ENCODE peak calls at places on chromosomes 5 and 9, in four cellular contexts. One of them, this sample, is unnamed.

GRCh38 chr5:143142596-143143435 is 260.7 kb downstream of the NR3C1 start:
- DNase-seq in upper lobe of left lung: no peak
- DNase-seq in transverse colon: no peak
- DNase-seq in A549: no peak
- DNase-seq in this sample: no peak

GRCh38 chr9:89635007-89635742 is 30.4 kb downstream of the GADD45G start:
- DNase-seq in upper lobe of left lung: no peak
- DNase-seq in transverse colon: no peak
- DNase-seq in A549: no peak
- DNase-seq in this sample: no peak

GRCh38 chr9:32524558-32525461 is 1.2 kb downstream of the RIGI start:
- DNase-seq in upper lobe of left lung: no peak
- DNase-seq in transverse colon: no peak
- DNase-seq in A549: no peak
- DNase-seq in this sample: no peak

GRCh38 chr5:172106511-172107356 is 81.3 kb downstream of the STK10 start:
- DNase-seq in upper lobe of left lung: peak; percentile 89
- DNase-seq in transverse colon: peak; percentile 55
- DNase-seq in A549: peak; percentile 58
- DNase-seq in this sample: peak; percentile 72

GRCh38 chr9:92983984-92984589 is 36.8 kb downstream of the FGD3 start:
- DNase-seq in upper lobe of left lung: no peak
- DNase-seq in transverse colon: no peak
- DNase-seq in A549: no peak
- DNase-seq in this sample: no peak

GRCh38 chr5:125274211-125274610 is 527.8 kb upstream of the ZNF608 start:
- DNase-seq in upper lobe of left lung: no peak
- DNase-seq in transverse colon: no peak
- DNase-seq in A549: no peak
- DNase-seq in this sample: no peak

GRCh38 chr9:93814561-93814960 is 140.6 kb downstream of the BARX1 start:
- DNase-seq in upper lobe of left lung: peak; percentile 33
- DNase-seq in transverse colon: no peak
- DNase-seq in A549: no peak
- DNase-seq in this sample: no peak

GRCh38 chr5:119655081-119655480 is 25.7 kb downstream of the FAM170A start:
- DNase-seq in upper lobe of left lung: no peak
- DNase-seq in transverse colon: no peak
- DNase-seq in A549: no peak
- DNase-seq in this sample: no peak

GRCh38 chr9:137034039-137034708 is 2.3 kb upstream of the FUT7 start:
- DNase-seq in upper lobe of left lung: no peak
- DNase-seq in transverse colon: peak; percentile 73
- DNase-seq in A549: no peak
- DNase-seq in this sample: no peak

GRCh38 chr9:14993061-14993800 is 83.0 kb upstream of the FREM1 start:
- DNase-seq in upper lobe of left lung: peak; percentile 95
- DNase-seq in transverse colon: peak; percentile 73
- DNase-seq in A549: peak; percentile 33
- DNase-seq in this sample: peak; percentile 59

GRCh38 chr5:160175438-160176218 is 53.7 kb upstream of the FABP6 start:
- DNase-seq in upper lobe of left lung: peak; percentile 53
- DNase-seq in transverse colon: no peak
- DNase-seq in A549: no peak
- DNase-seq in this sample: no peak

GRCh38 chr9:27441741-27442070 is 82.4 kb upstream of the IFNK start:
- DNase-seq in upper lobe of left lung: no peak
- DNase-seq in transverse colon: no peak
- DNase-seq in A549: no peak
- DNase-seq in this sample: no peak

GRCh38 chr5:124519396-124519795 is 227.0 kb downstream of the ZNF608 start:
- DNase-seq in upper lobe of left lung: no peak
- DNase-seq in transverse colon: no peak
- DNase-seq in A549: no peak
- DNase-seq in this sample: no peak

GRCh38 chr5:141785135-141785534 is 93.1 kb downstream of the PCDH1 start:
- DNase-seq in upper lobe of left lung: no peak
- DNase-seq in transverse colon: peak; percentile 48
- DNase-seq in A549: no peak
- DNase-seq in this sample: no peak

GRCh38 chr9:137828527-137829259 is 48.9 kb upstream of the CACNA1B start:
- DNase-seq in upper lobe of left lung: peak; percentile 66
- DNase-seq in transverse colon: no peak
- DNase-seq in A549: no peak
- DNase-seq in this sample: no peak

DNA sequence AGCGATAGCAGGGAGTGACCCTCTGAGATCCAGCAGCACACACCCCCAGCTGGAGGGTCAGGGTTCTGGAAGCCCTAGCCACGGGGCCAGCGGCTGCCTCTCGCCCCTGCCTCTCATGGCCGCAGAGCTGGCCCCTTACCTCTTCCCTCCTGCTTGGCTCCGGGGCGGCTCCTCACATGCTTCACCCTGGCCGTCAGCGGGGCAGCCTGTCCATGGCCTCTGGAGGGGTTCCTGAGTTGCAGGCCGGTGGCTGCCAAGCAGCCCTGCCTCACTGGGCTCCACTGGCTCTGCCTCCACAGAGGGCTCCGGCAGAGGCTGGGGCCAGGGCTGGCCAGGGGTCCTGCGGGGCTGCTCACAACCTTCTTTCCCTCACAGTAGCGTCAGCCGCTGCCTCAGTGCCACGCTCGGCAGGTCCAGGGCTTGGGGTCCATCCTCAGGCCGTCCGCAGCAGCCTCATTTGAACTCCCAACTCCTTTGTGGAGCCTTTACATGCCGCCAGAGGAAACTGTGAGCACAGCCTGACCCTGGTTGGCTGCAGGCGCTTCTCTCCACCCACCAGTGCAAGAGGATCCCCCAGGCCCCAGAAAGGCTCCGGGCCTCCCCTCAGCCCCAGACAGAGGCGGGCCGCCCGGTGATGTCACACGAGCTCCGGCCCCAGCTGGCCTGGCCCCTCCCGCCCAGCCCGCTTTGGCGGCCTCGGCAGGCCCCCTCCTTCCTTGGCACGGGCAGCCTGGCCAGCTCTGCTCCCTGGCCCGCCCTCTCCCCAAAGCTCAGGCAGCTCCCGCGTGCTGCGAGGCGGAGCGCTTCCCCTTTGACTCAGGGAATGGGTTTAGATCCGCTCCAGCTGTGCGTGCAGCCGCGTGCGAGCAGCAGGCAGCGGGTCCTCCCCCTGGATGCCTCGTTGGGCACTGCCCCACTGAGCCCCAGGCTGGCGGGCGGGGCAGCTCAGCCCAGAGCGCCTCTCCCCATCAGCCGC is at the start of gene ANGPTL2:
- DNase-seq in upper lobe of left lung: peak; percentile 94
- DNase-seq in transverse colon: peak; percentile 78
- DNase-seq in A549: no peak
- DNase-seq in this sample: peak; percentile 80
- TF ChIP-seq EP300 in upper lobe of left lung: no peak
- TF ChIP-seq EP300 in transverse colon: peak; percentile 33
- TF ChIP-seq EP300 in A549: no peak
- TF ChIP-seq EP300 in this sample: peak; percentile 88

DNA sequence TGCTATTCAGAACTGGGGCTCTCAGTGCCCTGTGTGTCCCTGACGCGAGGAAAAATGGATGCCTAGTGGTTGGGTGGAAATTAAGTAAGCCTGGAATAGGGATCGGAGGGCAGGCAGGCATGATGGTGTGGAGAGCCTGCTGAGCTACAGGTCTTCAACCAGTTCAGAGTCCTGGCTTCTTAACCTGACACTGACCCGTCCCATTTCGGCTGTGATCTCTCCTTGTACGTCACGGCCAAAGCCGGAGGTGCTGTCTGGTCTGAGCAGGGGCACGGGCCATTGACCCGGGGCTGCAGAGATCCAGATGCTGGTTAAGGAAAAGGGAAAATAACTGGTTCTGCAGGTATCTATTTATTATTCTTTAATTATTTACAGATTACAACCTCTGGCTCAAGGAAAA is 27.9 kb downstream of the RHOBTB3 start:
- DNase-seq in upper lobe of left lung: peak; percentile 44
- DNase-seq in transverse colon: no peak
- DNase-seq in A549: no peak
- DNase-seq in this sample: no peak
- H3K27ac ChIP-seq in upper lobe of left lung: peak overlapping the region; percentile 74
- H3K27ac ChIP-seq in transverse colon: peak overlapping the region; percentile 70
- H3K27ac ChIP-seq in A549: peak overlapping the region; percentile 63
- H3K27ac ChIP-seq in this sample: peak overlapping the region; percentile 63

GRCh38 chr9:105735366-105735765 is 41.0 kb downstream of the TMEM38B start:
- DNase-seq in upper lobe of left lung: no peak
- DNase-seq in transverse colon: no peak
- DNase-seq in A549: no peak
- DNase-seq in this sample: no peak
- TF ChIP-seq EP300 in upper lobe of left lung: no peak
- TF ChIP-seq EP300 in transverse colon: no peak
- TF ChIP-seq EP300 in A549: no peak
- TF ChIP-seq EP300 in this sample: no peak

GRCh38 chr5:139659673-139660072 is 11.5 kb downstream of the CXXC5 start:
- DNase-seq in upper lobe of left lung: no peak
- DNase-seq in transverse colon: no peak
- DNase-seq in A549: no peak
- DNase-seq in this sample: no peak
- H3K27ac ChIP-seq in upper lobe of left lung: peak overlapping the region; percentile 87
- H3K27ac ChIP-seq in transverse colon: peak overlapping the region; percentile 88
- H3K27ac ChIP-seq in A549: peak overlapping the region; percentile 87
- H3K27ac ChIP-seq in this sample: peak overlapping the region; percentile 98

DNA sequence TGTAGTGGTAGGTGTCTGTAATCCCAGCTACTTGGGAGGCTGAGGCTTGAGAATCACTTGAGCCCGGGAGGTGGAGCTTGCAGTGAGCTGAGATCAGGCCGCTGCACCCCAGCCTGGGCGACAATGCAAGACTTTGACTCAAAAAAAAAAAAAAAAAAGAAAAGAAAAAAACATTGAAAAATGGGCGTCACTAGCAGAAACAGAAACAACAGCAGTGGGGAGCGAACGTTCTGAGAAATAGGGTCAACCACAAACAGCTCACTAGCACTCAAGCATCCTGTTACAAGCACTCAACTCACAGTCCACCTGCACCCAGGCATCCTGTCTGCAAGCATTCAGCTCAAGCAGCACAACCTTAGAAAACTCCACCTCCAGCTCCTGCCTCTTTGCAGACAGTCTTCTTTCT is 17.2 kb downstream of the TRIM14 start:
- DNase-seq in upper lobe of left lung: no peak
- DNase-seq in transverse colon: peak; percentile 75
- DNase-seq in A549: no peak
- DNase-seq in this sample: no peak
- TF ChIP-seq EP300 in upper lobe of left lung: no peak
- TF ChIP-seq EP300 in transverse colon: no peak
- TF ChIP-seq EP300 in A549: no peak
- TF ChIP-seq EP300 in this sample: no peak

GRCh38 chr5:53884411-53884810 is 324.0 kb downstream of the NDUFS4 start:
- DNase-seq in upper lobe of left lung: no peak
- DNase-seq in transverse colon: no peak
- DNase-seq in A549: no peak
- DNase-seq in this sample: no peak
- H3K27ac ChIP-seq in upper lobe of left lung: no peak overlapping the region
- H3K27ac ChIP-seq in transverse colon: no peak overlapping the region
- H3K27ac ChIP-seq in A549: no peak overlapping the region
- H3K27ac ChIP-seq in this sample: no peak overlapping the region

GRCh38 chr9:110257971-110258370 is 1.7 kb upstream of the TXN start:
- DNase-seq in upper lobe of left lung: no peak
- DNase-seq in transverse colon: no peak
- DNase-seq in A549: no peak
- DNase-seq in this sample: no peak

GRCh38 chr9:110256142-110256391 is 240 bp downstream of the TXN start:
- DNase-seq in upper lobe of left lung: no peak
- DNase-seq in transverse colon: no peak
- DNase-seq in A549: no peak
- DNase-seq in this sample: no peak

GRCh38 chr9:110255417-110256141 is 728 bp downstream of the TXN start:
- DNase-seq in upper lobe of left lung: peak; percentile 92
- DNase-seq in transverse colon: peak; percentile 78
- DNase-seq in A549: no peak
- DNase-seq in this sample: peak; percentile 38

GRCh38 chr9:110257097-110257955 is 1.0 kb upstream of the TXN start:
- DNase-seq in upper lobe of left lung: no peak
- DNase-seq in transverse colon: peak; percentile 40
- DNase-seq in A549: no peak
- DNase-seq in this sample: peak; percentile 8

DNA sequence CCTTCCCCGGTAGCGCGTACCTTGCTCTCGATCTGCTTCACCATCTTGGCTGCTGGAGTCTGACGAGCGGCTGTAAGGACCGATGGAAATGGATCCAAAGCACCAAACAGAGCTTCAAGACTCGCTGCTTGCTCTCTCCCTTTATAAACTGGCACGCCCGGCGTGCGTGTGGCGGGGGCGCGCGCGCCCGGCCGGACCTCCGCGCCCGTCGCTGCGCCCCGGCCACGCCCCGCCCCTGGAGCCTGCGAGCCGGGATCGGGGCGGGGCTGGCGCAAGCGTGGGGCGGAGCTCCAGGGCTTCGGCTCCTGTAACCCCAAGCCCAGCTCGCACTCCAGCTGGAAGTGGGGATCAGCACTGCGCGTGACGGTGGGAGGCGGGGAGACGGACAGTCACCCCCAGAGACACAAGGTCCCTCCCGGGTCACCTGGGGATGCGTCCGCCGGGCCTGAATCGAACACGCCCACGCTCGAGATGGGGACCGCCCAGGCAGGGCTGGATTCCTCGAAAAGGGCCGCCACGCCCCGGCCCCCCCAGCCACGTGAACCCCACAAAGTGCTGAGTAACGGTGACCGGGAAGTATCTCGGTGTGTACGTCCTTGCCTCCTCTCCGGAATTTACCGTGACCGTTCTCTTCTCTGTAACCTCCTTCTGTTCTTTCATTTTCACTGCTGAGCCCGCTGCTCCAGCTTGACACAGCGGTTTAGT is at the start of gene TXN:
- DNase-seq in upper lobe of left lung: peak; percentile 99
- DNase-seq in transverse colon: peak; percentile 95
- DNase-seq in A549: peak; percentile 83
- DNase-seq in this sample: peak; percentile 81
- TF ChIP-seq EP300 in upper lobe of left lung: no peak
- TF ChIP-seq EP300 in transverse colon: peak; percentile 63
- TF ChIP-seq EP300 in A549: peak; percentile 15
- TF ChIP-seq EP300 in this sample: peak; percentile 78